ENCODE peak calls at places on chromosomes 4 and X, in seven cellular contexts. One of them, this sample, is unnamed.

GRCh38 chr4:174217273-174218126 is 66.0 kb downstream of the FBXO8 start:
- DNase-seq in AG04450: no peak
- DNase-seq in fibroblast of pulmonary artery: peak; percentile 60
- DNase-seq in SK-N-SH: peak; percentile 85
- DNase-seq in dorsolateral prefrontal cortex: no peak
- DNase-seq in HCT116: no peak
- DNase-seq in BE2C: peak; percentile 92
- DNase-seq in this sample: peak; percentile 59

GRCh38 chr4:6331018-6331417 is 61.4 kb downstream of the WFS1 start:
- DNase-seq in AG04450: no peak
- DNase-seq in fibroblast of pulmonary artery: peak; percentile 33
- DNase-seq in SK-N-SH: no peak
- DNase-seq in dorsolateral prefrontal cortex: no peak
- DNase-seq in HCT116: no peak
- DNase-seq in BE2C: peak; percentile 43
- DNase-seq in this sample: peak; percentile 34

GRCh38 chrX:69236641-69237040 is 71.4 kb upstream of the PJA1 start:
- DNase-seq in AG04450: no peak
- DNase-seq in fibroblast of pulmonary artery: no peak
- DNase-seq in SK-N-SH: no peak
- DNase-seq in dorsolateral prefrontal cortex: no peak
- DNase-seq in HCT116: no peak
- DNase-seq in BE2C: no peak
- DNase-seq in this sample: no peak

GRCh38 chrX:40175416-40176255 is 77.9 kb upstream of the BCOR start:
- DNase-seq in AG04450: no peak
- DNase-seq in fibroblast of pulmonary artery: peak; percentile 56
- DNase-seq in SK-N-SH: peak; percentile 68
- DNase-seq in dorsolateral prefrontal cortex: no peak
- DNase-seq in HCT116: no peak
- DNase-seq in BE2C: peak; percentile 72
- DNase-seq in this sample: peak; percentile 47

GRCh38 chr4:127533028-127533700 is 99.6 kb upstream of the INTU start:
- DNase-seq in AG04450: no peak
- DNase-seq in fibroblast of pulmonary artery: peak; percentile 57
- DNase-seq in SK-N-SH: no peak
- DNase-seq in dorsolateral prefrontal cortex: no peak
- DNase-seq in HCT116: no peak
- DNase-seq in BE2C: peak; percentile 8
- DNase-seq in this sample: peak; percentile 64

GRCh38 chr4:92387459-92388069 is 83.8 kb downstream of the GRID2 start:
- DNase-seq in AG04450: peak; percentile 8
- DNase-seq in fibroblast of pulmonary artery: peak; percentile 77
- DNase-seq in SK-N-SH: peak; percentile 17
- DNase-seq in dorsolateral prefrontal cortex: no peak
- DNase-seq in HCT116: peak; percentile 68
- DNase-seq in BE2C: no peak
- DNase-seq in this sample: peak; percentile 50

GRCh38 chrX:68833855-68834331 is 5.1 kb downstream of the EFNB1 start:
- DNase-seq in AG04450: no peak
- DNase-seq in fibroblast of pulmonary artery: no peak
- DNase-seq in SK-N-SH: no peak
- DNase-seq in dorsolateral prefrontal cortex: no peak
- DNase-seq in HCT116: no peak
- DNase-seq in BE2C: no peak
- DNase-seq in this sample: no peak

GRCh38 chrX:100695302-100695701 is 36.6 kb downstream of the SYTL4 start:
- DNase-seq in AG04450: no peak
- DNase-seq in fibroblast of pulmonary artery: no peak
- DNase-seq in SK-N-SH: peak; percentile 8
- DNase-seq in dorsolateral prefrontal cortex: no peak
- DNase-seq in HCT116: no peak
- DNase-seq in BE2C: no peak
- DNase-seq in this sample: no peak

GRCh38 chr4:108370826-108371225 is 202.1 kb upstream of the LEF1 start:
- DNase-seq in AG04450: no peak
- DNase-seq in fibroblast of pulmonary artery: no peak
- DNase-seq in SK-N-SH: no peak
- DNase-seq in dorsolateral prefrontal cortex: no peak
- DNase-seq in HCT116: no peak
- DNase-seq in BE2C: no peak
- DNase-seq in this sample: no peak

GRCh38 chr4:74635074-74635473 is 159.2 kb downstream of the BTC start:
- DNase-seq in AG04450: no peak
- DNase-seq in fibroblast of pulmonary artery: no peak
- DNase-seq in SK-N-SH: no peak
- DNase-seq in dorsolateral prefrontal cortex: no peak
- DNase-seq in HCT116: peak; percentile 87
- DNase-seq in BE2C: no peak
- DNase-seq in this sample: no peak

GRCh38 chr4:177079327-177079726 is 230.3 kb upstream of the NEIL3 start:
- DNase-seq in AG04450: no peak
- DNase-seq in fibroblast of pulmonary artery: no peak
- DNase-seq in SK-N-SH: no peak
- DNase-seq in dorsolateral prefrontal cortex: no peak
- DNase-seq in HCT116: no peak
- DNase-seq in BE2C: no peak
- DNase-seq in this sample: no peak

GRCh38 chr4:182238355-182238931 is 4.8 kb upstream of the TENM3 start:
- DNase-seq in AG04450: no peak
- DNase-seq in fibroblast of pulmonary artery: no peak
- DNase-seq in SK-N-SH: no peak
- DNase-seq in dorsolateral prefrontal cortex: no peak
- DNase-seq in HCT116: no peak
- DNase-seq in BE2C: no peak
- DNase-seq in this sample: no peak

GRCh38 chr4:158809611-158810486 is 41.0 kb downstream of the FNIP2 start:
- DNase-seq in AG04450: no peak
- DNase-seq in fibroblast of pulmonary artery: peak; percentile 88
- DNase-seq in SK-N-SH: no peak
- DNase-seq in dorsolateral prefrontal cortex: no peak
- DNase-seq in HCT116: peak; percentile 6
- DNase-seq in BE2C: no peak
- DNase-seq in this sample: peak; percentile 87

GRCh38 chr4:82293304-82293703 is 80.5 kb downstream of the HNRNPD start:
- DNase-seq in AG04450: no peak
- DNase-seq in fibroblast of pulmonary artery: no peak
- DNase-seq in SK-N-SH: no peak
- DNase-seq in dorsolateral prefrontal cortex: no peak
- DNase-seq in HCT116: no peak
- DNase-seq in BE2C: no peak
- DNase-seq in this sample: no peak

GRCh38 chr4:93855926-93856325 is 27.4 kb downstream of the ATOH1 start:
- DNase-seq in AG04450: no peak
- DNase-seq in fibroblast of pulmonary artery: no peak
- DNase-seq in SK-N-SH: no peak
- DNase-seq in dorsolateral prefrontal cortex: no peak
- DNase-seq in HCT116: no peak
- DNase-seq in BE2C: no peak
- DNase-seq in this sample: no peak

GRCh38 chr4:742742-743311 is 37.2 kb downstream of the PCGF3 start:
- DNase-seq in AG04450: no peak
- DNase-seq in fibroblast of pulmonary artery: peak; percentile 66
- DNase-seq in SK-N-SH: peak; percentile 93
- DNase-seq in dorsolateral prefrontal cortex: peak; percentile 55
- DNase-seq in HCT116: peak; percentile 13
- DNase-seq in BE2C: peak; percentile 86
- DNase-seq in this sample: peak; percentile 54

DNA sequence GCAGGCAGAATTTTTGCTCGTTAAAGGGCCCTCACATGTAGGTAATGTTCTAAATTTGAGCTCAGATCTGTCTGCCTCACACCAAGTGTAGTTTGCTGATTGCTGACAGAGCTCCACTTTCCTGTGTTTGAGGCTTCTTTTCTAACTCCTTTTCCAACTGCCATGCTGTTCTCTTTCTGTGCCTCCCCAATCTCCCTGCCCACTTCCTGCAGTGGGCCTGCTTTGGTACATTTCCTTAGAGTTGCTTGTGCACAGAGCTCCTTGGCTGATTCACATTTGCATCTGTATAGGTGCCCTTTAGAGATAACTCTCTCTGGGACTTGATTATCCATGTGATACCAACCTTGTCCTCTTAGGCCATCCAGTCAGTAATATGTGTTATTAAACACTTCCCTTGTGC is 4.5 kb downstream of the MED28 start:
- DNase-seq in AG04450: no peak
- DNase-seq in fibroblast of pulmonary artery: no peak
- DNase-seq in SK-N-SH: no peak
- DNase-seq in dorsolateral prefrontal cortex: no peak
- DNase-seq in HCT116: no peak
- DNase-seq in BE2C: no peak
- DNase-seq in this sample: peak; percentile 20
- H3K4me3 ChIP-seq in AG04450: no peak overlapping the region
- H3K4me3 ChIP-seq in fibroblast of pulmonary artery: no peak overlapping the region
- H3K4me3 ChIP-seq in SK-N-SH: no peak overlapping the region
- H3K4me3 ChIP-seq in dorsolateral prefrontal cortex: no peak overlapping the region
- H3K4me3 ChIP-seq in HCT116: no peak overlapping the region
- H3K4me3 ChIP-seq in BE2C: no peak overlapping the region
- H3K4me3 ChIP-seq in this sample: no peak overlapping the region

GRCh38 chr4:34422472-34422871 is 1821.8 kb downstream of the ARAP2 start:
- DNase-seq in AG04450: no peak
- DNase-seq in fibroblast of pulmonary artery: peak; percentile 60
- DNase-seq in SK-N-SH: no peak
- DNase-seq in dorsolateral prefrontal cortex: no peak
- DNase-seq in HCT116: no peak
- DNase-seq in BE2C: peak; percentile 7
- DNase-seq in this sample: peak; percentile 46
- TF ChIP-seq CTCF in AG04450: peak; percentile 17
- TF ChIP-seq CTCF in fibroblast of pulmonary artery: peak; percentile 26
- TF ChIP-seq CTCF in SK-N-SH: peak; percentile 34
- TF ChIP-seq CTCF in dorsolateral prefrontal cortex: peak; percentile 17
- TF ChIP-seq CTCF in HCT116: peak; percentile 10
- TF ChIP-seq CTCF in BE2C: peak; percentile 42
- TF ChIP-seq CTCF in this sample: peak; percentile 24

GRCh38 chr4:125620066-125620850 is 305.5 kb downstream of the FAT4 start:
- DNase-seq in AG04450: no peak
- DNase-seq in fibroblast of pulmonary artery: peak; percentile 29
- DNase-seq in SK-N-SH: no peak
- DNase-seq in dorsolateral prefrontal cortex: no peak
- DNase-seq in HCT116: no peak
- DNase-seq in BE2C: no peak
- DNase-seq in this sample: peak; percentile 8
- H3K4me3 ChIP-seq in AG04450: no peak overlapping the region
- H3K4me3 ChIP-seq in fibroblast of pulmonary artery: peak overlapping the region; percentile 0
- H3K4me3 ChIP-seq in SK-N-SH: no peak overlapping the region
- H3K4me3 ChIP-seq in dorsolateral prefrontal cortex: no peak overlapping the region
- H3K4me3 ChIP-seq in HCT116: no peak overlapping the region
- H3K4me3 ChIP-seq in BE2C: no peak overlapping the region
- H3K4me3 ChIP-seq in this sample: no peak overlapping the region

DNA sequence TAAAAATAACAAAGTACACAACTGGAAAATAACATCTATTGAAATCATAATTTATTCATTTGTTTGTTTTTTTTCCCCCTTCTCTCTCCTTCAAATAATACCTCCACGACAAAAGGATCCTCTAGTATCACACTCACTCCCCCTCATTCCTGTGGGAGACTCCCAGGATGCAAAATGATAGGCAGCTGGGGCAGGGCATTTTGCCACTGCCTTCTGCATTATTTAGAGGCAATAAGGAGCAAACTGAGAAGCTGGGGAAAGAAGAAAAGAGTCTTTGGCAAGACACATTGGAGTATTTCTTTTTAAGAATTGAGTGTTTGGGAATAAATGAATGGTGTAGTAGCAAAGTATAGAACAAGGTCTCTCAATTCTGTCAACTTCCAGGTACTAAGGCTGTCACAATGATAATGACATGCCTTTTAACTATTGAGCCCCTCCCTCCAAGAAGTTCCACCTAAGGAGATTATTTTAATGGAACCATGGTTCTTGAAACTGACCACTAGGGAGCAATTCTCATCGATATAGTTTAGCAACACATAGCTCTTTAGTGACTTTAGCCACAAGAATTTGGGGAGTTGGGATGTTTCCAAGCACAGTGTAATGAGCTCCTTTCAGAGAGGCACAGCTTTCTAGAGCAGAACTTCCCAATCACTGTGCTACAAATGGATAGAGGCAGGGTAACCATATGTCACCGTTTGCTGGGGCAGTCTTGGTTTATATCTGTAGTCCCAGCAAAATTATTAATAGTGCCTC is 303.3 kb downstream of the FRMPD4 start:
- DNase-seq in AG04450: peak; percentile 63
- DNase-seq in fibroblast of pulmonary artery: peak; percentile 85
- DNase-seq in SK-N-SH: no peak
- DNase-seq in dorsolateral prefrontal cortex: no peak
- DNase-seq in HCT116: no peak
- DNase-seq in BE2C: no peak
- DNase-seq in this sample: peak; percentile 90
- TF ChIP-seq CTCF in AG04450: peak; percentile 42
- TF ChIP-seq CTCF in fibroblast of pulmonary artery: peak; percentile 22
- TF ChIP-seq CTCF in SK-N-SH: no peak
- TF ChIP-seq CTCF in dorsolateral prefrontal cortex: no peak
- TF ChIP-seq CTCF in HCT116: no peak
- TF ChIP-seq CTCF in BE2C: no peak
- TF ChIP-seq CTCF in this sample: peak; percentile 32

DNA sequence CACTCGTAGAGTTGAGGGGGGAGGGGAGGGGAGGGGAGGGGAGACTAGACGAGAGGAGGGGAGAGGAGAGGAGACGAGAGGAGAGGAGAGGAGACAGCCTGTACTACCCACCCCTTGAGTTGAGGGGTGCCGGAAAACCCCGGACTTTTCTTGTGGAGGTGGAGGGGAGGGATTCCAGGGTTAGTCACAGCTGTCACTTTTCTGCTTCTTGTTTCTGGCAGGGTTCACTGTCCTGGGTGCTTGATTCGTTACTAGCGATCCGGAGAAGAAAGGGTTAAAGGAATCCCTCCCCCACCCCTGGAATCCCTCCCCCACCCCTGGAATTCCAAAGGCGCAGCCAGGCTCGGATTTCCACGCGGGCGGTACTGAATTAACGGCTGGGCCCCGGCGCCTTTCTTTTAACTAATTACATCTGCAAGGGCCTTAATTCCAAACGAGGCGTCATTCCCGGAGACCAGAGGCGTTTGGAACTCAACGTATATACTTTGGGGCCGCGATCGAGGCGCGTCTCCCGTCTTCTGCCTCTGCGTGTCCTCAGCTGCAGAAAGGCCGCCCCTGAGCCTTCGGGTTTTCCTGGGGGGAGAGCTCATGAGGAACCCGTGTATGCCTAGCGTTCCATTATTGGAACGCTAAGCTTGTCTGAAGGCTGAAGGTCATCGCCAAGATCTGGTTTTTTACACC is 20.1 kb upstream of the CSF2RA start:
- DNase-seq in AG04450: no peak
- DNase-seq in fibroblast of pulmonary artery: no peak
- DNase-seq in SK-N-SH: no peak
- DNase-seq in dorsolateral prefrontal cortex: no peak
- DNase-seq in HCT116: no peak
- DNase-seq in BE2C: no peak
- DNase-seq in this sample: no peak
- H3K4me3 ChIP-seq in AG04450: no peak overlapping the region
- H3K4me3 ChIP-seq in fibroblast of pulmonary artery: no peak overlapping the region
- H3K4me3 ChIP-seq in SK-N-SH: no peak overlapping the region
- H3K4me3 ChIP-seq in dorsolateral prefrontal cortex: no peak overlapping the region
- H3K4me3 ChIP-seq in HCT116: peak overlapping the region; percentile 26
- H3K4me3 ChIP-seq in BE2C: no peak overlapping the region
- H3K4me3 ChIP-seq in this sample: no peak overlapping the region